ENCODE peak calls at places on chromosome 19, in ten cellular contexts. G, D, U, N, F, R, P, A, E and O are unnamed samples.
A peak's percentile ranks its signal among the peaks of the same experiment; 100 is the strongest.

GRCh38 chr19:18126097-18126496 is 26.9 kb upstream of the PIK3R2 start:
- DNase-seq in G (no peak), D (no peak), U (no peak), N (no peak), F (no peak), R (no peak), P (no peak), A (no peak), E (no peak), O (no peak)

GRCh38 chr19:51457351-51458013 is 772 bp downstream of the SIGLEC8 start:
- DNase-seq in G (no peak), D (no peak), U (no peak), N (no peak), F (no peak), R (no peak), P (no peak), A (no peak), E (no peak), O (no peak)

GRCh38 chr19:39542198-39542597 is 2.2 kb upstream of the EID2 start:
- DNase-seq in G (no peak), D (no peak), U (no peak), N (no peak), F (no peak), R (no peak), P (no peak), A (no peak), E (no peak), O (no peak)

GRCh38 chr19:55316646-55317045 is 8.5 kb downstream of the TMEM150B start:
- DNase-seq in G (no peak), D (no peak), U (no peak), N (no peak), F (no peak), R (no peak), P (no peak), A (no peak), E (no peak), O (no peak)

GRCh38 chr19:40806385-40807146 is 7.6 kb downstream of the EGLN2 start:
- DNase-seq in G (peak; percentile 60), D (peak; percentile 96), U (peak; percentile 93), N (peak; percentile 96), F (peak; percentile 64), R (peak; percentile 96), P (peak; percentile 97), A (peak; percentile 72), E (peak; percentile 74), O (peak; percentile 92)

GRCh38 chr19:18117692-18118378 is 20.3 kb downstream of the MAST3 start:
- DNase-seq in G (peak; percentile 98), D (peak; percentile 74), U (peak; percentile 81), N (peak; percentile 96), F (peak; percentile 94), R (peak; percentile 70), P (peak; percentile 60), A (peak; percentile 92), E (peak; percentile 98), O (peak; percentile 34)

GRCh38 chr19:47572635-47573034 is 313 bp downstream of the ZNF541 start:
- DNase-seq in G (no peak), D (no peak), U (no peak), N (no peak), F (no peak), R (no peak), P (no peak), A (no peak), E (no peak), O (no peak)

GRCh38 chr19:55615553-55616394 is 8.6 kb downstream of the ZNF784 start:
- DNase-seq in G (no peak), D (no peak), U (no peak), N (no peak), F (no peak), R (no peak), P (no peak), A (no peak), E (no peak), O (no peak)

GRCh38 chr19:7292352-7292949 is 1.8 kb downstream of the INSR start:
- DNase-seq in G (no peak), D (no peak), U (no peak), N (no peak), F (no peak), R (no peak), P (no peak), A (no peak), E (no peak), O (no peak)

GRCh38 chr19:42092350-42092749 is 16.4 kb downstream of the ZNF574 start:
- DNase-seq in G (no peak), D (no peak), U (no peak), N (no peak), F (no peak), R (no peak), P (no peak), A (peak; percentile 66), E (peak; percentile 67), O (no peak)

GRCh38 chr19:9913237-9914000 is 22.9 kb downstream of the OLFM2 start:
- DNase-seq in G (no peak), D (no peak), U (no peak), N (no peak), F (no peak), R (no peak), P (no peak), A (no peak), E (no peak), O (no peak)

GRCh38 chr19:2582984-2583956 is 107.3 kb downstream of the GADD45B start:
- DNase-seq in G (no peak), D (no peak), U (no peak), N (no peak), F (no peak), R (no peak), P (no peak), A (no peak), E (no peak), O (no peak)
- TF ChIP-seq CTCF in G (no peak), D (no peak), U (no peak), N (no peak), F (no peak), R (no peak), P (no peak), A (no peak), E (no peak), O (no peak)

DNA sequence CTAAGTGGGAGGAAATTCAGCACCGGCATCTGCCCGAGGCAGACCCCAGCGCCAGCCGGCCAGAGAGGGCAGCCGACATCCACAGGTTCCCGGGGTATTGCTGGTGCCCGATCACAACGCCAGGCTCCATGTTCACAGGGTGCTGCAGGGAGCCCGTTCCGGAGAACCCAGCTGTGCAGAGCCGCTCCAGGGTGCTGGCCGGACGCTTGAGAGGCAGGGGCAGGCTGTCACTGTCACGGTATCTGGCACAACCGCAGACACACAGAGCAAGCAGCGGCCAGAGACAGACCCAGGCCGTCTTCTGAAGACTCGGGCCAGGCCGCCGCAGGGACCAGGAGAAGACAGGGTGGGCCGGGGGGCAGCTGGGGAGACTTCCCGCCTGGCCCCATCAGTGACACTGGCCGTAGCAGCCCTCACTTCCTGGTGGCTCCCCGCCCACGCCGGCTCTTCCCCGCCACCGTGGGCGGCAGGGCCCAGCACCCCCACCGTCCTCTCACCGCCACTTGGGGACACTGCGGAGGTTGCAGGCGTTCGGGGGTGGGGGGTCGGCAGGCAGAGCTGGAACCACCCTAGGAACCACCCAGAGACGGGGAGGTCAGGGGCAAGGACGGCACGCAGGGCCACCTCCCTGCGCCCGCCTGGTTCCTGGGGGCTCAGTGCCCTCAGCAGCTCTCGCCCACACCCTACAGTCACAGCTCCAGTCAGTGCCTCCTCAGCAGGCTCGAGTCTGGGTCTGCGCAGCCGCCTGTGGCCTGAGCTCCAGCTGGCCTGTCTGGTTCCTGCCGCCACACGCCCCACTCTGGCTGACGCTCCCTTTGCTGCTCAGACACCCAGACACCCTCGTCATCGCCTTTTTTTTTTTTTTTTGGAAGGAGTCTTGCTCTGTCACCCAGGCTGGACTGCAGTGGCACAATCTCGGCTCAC is 3.8 kb downstream of the RNF126 start:
- DNase-seq in G (no peak), D (no peak), U (peak; percentile 55), N (no peak), F (no peak), R (peak; percentile 67), P (peak; percentile 35), A (no peak), E (peak; percentile 64), O (no peak)
- TF ChIP-seq CTCF in G (no peak), D (no peak), U (no peak), N (no peak), F (no peak), R (no peak), P (no peak), A (no peak), E (no peak), O (no peak)

DNA sequence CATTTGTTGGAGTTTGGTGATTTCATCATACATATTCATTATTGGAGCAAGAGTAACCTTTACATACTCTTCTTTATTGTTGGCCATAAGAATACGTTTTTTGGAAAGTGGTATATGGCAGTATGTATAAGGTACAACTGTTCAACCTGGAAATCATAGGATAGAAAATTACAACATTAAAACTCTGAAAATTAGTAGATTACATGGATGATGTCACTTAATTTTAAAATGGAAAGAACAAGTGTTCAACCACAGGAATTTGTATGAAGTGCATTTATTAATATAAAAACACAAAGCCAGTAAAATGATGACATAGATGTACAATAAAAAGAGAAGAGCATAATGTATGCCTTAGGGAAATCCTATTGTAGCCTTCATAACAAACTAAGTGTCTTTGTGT is 7.3 kb upstream of the ZNF155 start:
- DNase-seq in G (no peak), D (no peak), U (no peak), N (no peak), F (no peak), R (no peak), P (no peak), A (no peak), E (no peak), O (no peak)
- TF ChIP-seq CTCF in G (no peak), D (no peak), U (no peak), N (no peak), F (no peak), R (no peak), P (no peak), A (no peak), E (no peak), O (no peak)

GRCh38 chr19:57748029-57748428 is 1.4 kb downstream of the ZNF776 start:
- DNase-seq in G (no peak), D (no peak), U (no peak), N (no peak), F (no peak), R (no peak), P (no peak), A (no peak), E (no peak), O (no peak)

GRCh38 chr19:57747472-57747807 is 825 bp downstream of the ZNF776 start:
- DNase-seq in G (no peak), D (no peak), U (no peak), N (no peak), F (no peak), R (no peak), P (no peak), A (no peak), E (no peak), O (no peak)

DNA sequence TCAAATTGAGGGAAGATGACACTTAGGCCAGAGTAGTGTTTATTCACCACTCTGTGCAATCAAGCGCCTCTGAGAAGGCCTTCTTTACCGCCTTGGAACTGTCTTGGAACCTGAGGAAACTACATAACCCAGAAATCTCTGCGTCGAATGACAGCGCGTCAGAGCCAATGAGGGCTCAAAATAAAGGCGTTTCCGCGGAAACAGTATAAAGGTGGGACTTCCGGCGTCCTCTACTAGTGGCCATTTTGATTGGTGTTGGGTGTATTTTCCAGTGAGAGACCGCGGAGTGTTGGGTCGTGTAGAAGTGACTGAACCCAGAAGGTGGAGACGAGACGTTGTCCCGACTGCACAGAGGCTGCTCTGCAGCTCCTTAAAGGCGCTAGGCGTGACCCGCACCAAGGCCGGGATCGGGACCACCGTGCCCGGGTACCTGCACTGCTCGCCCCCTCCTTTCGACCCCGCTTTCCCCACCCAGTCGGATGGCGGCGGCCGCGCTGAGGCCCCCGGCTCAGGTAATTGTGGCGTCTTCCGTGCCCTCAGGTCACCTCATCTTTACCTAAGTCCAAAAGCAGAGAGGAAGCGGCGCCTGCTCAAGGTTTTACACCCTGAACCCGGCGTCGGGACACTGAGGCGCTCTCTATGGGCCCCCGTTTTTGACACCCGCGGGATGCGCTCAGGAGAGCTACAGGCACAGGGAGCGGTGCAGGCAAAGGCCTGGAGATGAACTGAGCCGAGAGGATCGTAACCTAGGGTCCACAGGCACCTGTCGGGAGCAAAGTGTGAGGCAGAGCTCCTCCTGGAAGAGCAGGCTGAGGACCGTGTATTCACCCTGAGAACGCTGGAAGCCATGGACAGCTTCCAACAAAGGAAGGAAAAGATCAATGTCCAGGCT is at the start of gene ZNF776:
- DNase-seq in G (peak; percentile 54), D (peak; percentile 92), U (peak; percentile 79), N (peak; percentile 95), F (peak; percentile 52), R (peak; percentile 89), P (peak; percentile 94), A (peak; percentile 90), E (peak; percentile 88), O (peak; percentile 68)
- TF ChIP-seq CTCF in G (no peak), D (no peak), U (no peak), N (no peak), F (no peak), R (no peak), P (no peak), A (no peak), E (no peak), O (no peak)